ENCODE peak calls at places on chromosomes 1 and 21, in five cellular contexts. One of them, this sample, is unnamed.

GRCh38 chr1:204447736-204448135 is 36.1 kb upstream of the PPP1R15B start:
- DNase-seq in transverse colon: no peak
- DNase-seq in mucosa of gallbladder: no peak
- DNase-seq in GM12892: no peak
- DNase-seq in activated gamma-delta T cell treated with Interleukin-2 at 50 U/mL for 16 hours: no peak
- DNase-seq in this sample: no peak

GRCh38 chr1:170583186-170583585 is 51.2 kb downstream of the GORAB start:
- DNase-seq in mucosa of gallbladder: no peak
- DNase-seq in GM12892: no peak
- DNase-seq in activated gamma-delta T cell treated with Interleukin-2 at 50 U/mL for 16 hours: no peak
- DNase-seq in transverse colon: no peak
- DNase-seq in this sample: no peak

GRCh38 chr1:201394596-201394995 is 4.5 kb downstream of the LAD1 start:
- DNase-seq in activated gamma-delta T cell treated with Interleukin-2 at 50 U/mL for 16 hours: no peak
- DNase-seq in mucosa of gallbladder: no peak
- DNase-seq in GM12892: no peak
- DNase-seq in transverse colon: no peak
- DNase-seq in this sample: no peak

GRCh38 chr21:46323227-46323709 is 402 bp downstream of the C21orf58 start:
- DNase-seq in transverse colon: no peak
- DNase-seq in mucosa of gallbladder: no peak
- DNase-seq in GM12892: no peak
- DNase-seq in activated gamma-delta T cell treated with Interleukin-2 at 50 U/mL for 16 hours: no peak
- DNase-seq in this sample: no peak

GRCh38 chr1:205672395-205672889 is 7.9 kb downstream of the SLC45A3 start:
- DNase-seq in transverse colon: no peak
- DNase-seq in mucosa of gallbladder: no peak
- DNase-seq in activated gamma-delta T cell treated with Interleukin-2 at 50 U/mL for 16 hours: no peak
- DNase-seq in GM12892: no peak
- DNase-seq in this sample: no peak

GRCh38 chr1:92949937-92950817 is 11.1 kb downstream of the DIPK1A start:
- DNase-seq in GM12892: no peak
- DNase-seq in transverse colon: no peak
- DNase-seq in mucosa of gallbladder: no peak
- DNase-seq in activated gamma-delta T cell treated with Interleukin-2 at 50 U/mL for 16 hours: no peak
- DNase-seq in this sample: no peak

GRCh38 chr1:33357099-33357498 is 36.2 kb upstream of the A3GALT2 start:
- DNase-seq in activated gamma-delta T cell treated with Interleukin-2 at 50 U/mL for 16 hours: no peak
- DNase-seq in mucosa of gallbladder: no peak
- DNase-seq in transverse colon: no peak
- DNase-seq in GM12892: no peak
- DNase-seq in this sample: no peak

GRCh38 chr21:45129231-45129923 is 55.0 kb downstream of the ADARB1 start:
- DNase-seq in mucosa of gallbladder: no peak
- DNase-seq in GM12892: no peak
- DNase-seq in transverse colon: no peak
- DNase-seq in activated gamma-delta T cell treated with Interleukin-2 at 50 U/mL for 16 hours: no peak
- DNase-seq in this sample: no peak

GRCh38 chr1:4407851-4408250 is 246.6 kb upstream of the AJAP1 start:
- DNase-seq in GM12892: no peak
- DNase-seq in mucosa of gallbladder: no peak
- DNase-seq in activated gamma-delta T cell treated with Interleukin-2 at 50 U/mL for 16 hours: no peak
- DNase-seq in transverse colon: no peak
- DNase-seq in this sample: no peak

GRCh38 chr1:41351262-41352151 is 9.7 kb upstream of the FOXO6 start:
- DNase-seq in activated gamma-delta T cell treated with Interleukin-2 at 50 U/mL for 16 hours: no peak
- DNase-seq in GM12892: no peak
- DNase-seq in mucosa of gallbladder: no peak
- DNase-seq in transverse colon: no peak
- DNase-seq in this sample: no peak

GRCh38 chr1:158002630-158003408 is 9.4 kb downstream of the KIRREL1 start:
- DNase-seq in mucosa of gallbladder: no peak
- DNase-seq in activated gamma-delta T cell treated with Interleukin-2 at 50 U/mL for 16 hours: no peak
- DNase-seq in GM12892: no peak
- DNase-seq in transverse colon: no peak
- DNase-seq in this sample: no peak

GRCh38 chr1:55285849-55286248 is 70.7 kb upstream of the USP24 start:
- DNase-seq in activated gamma-delta T cell treated with Interleukin-2 at 50 U/mL for 16 hours: no peak
- DNase-seq in transverse colon: no peak
- DNase-seq in GM12892: no peak
- DNase-seq in mucosa of gallbladder: no peak
- DNase-seq in this sample: no peak

GRCh38 chr1:4847731-4848130 is 193.3 kb downstream of the AJAP1 start:
- DNase-seq in activated gamma-delta T cell treated with Interleukin-2 at 50 U/mL for 16 hours: no peak
- DNase-seq in GM12892: no peak
- DNase-seq in mucosa of gallbladder: no peak
- DNase-seq in transverse colon: no peak
- DNase-seq in this sample: no peak

GRCh38 chr21:36695671-36696389 is 3.1 kb upstream of the SIM2 start:
- DNase-seq in mucosa of gallbladder: no peak
- DNase-seq in transverse colon: no peak
- DNase-seq in GM12892: no peak
- DNase-seq in activated gamma-delta T cell treated with Interleukin-2 at 50 U/mL for 16 hours: no peak
- DNase-seq in this sample: no peak

GRCh38 chr1:23557471-23558124 is 1.7 kb downstream of the ID3 start:
- DNase-seq in GM12892: no peak
- DNase-seq in mucosa of gallbladder: no peak
- DNase-seq in transverse colon: no peak
- DNase-seq in activated gamma-delta T cell treated with Interleukin-2 at 50 U/mL for 16 hours: no peak
- DNase-seq in this sample: no peak

GRCh38 chr1:20282544-20282943 is 8.1 kb upstream of the VWA5B1 start:
- DNase-seq in activated gamma-delta T cell treated with Interleukin-2 at 50 U/mL for 16 hours: no peak
- DNase-seq in GM12892: no peak
- DNase-seq in mucosa of gallbladder: no peak
- DNase-seq in transverse colon: no peak
- DNase-seq in this sample: no peak

GRCh38 chr1:224506141-224506814 is 71.7 kb upstream of the WDR26 start:
- DNase-seq in GM12892: no peak
- DNase-seq in mucosa of gallbladder: no peak
- DNase-seq in transverse colon: no peak
- DNase-seq in activated gamma-delta T cell treated with Interleukin-2 at 50 U/mL for 16 hours: no peak
- DNase-seq in this sample: no peak

GRCh38 chr1:229221106-229222019 is 49.5 kb upstream of the RAB4A start:
- DNase-seq in activated gamma-delta T cell treated with Interleukin-2 at 50 U/mL for 16 hours: no peak
- DNase-seq in mucosa of gallbladder: peak
- DNase-seq in transverse colon: peak
- DNase-seq in GM12892: no peak
- DNase-seq in this sample: no peak

GRCh38 chr1:42214447-42214871 is 49.9 kb upstream of the GUCA2A start:
- DNase-seq in mucosa of gallbladder: peak
- DNase-seq in GM12892: no peak
- DNase-seq in activated gamma-delta T cell treated with Interleukin-2 at 50 U/mL for 16 hours: no peak
- DNase-seq in transverse colon: peak
- DNase-seq in this sample: no peak

GRCh38 chr1:78231894-78232293 is 186.1 kb downstream of the GIPC2 start:
- DNase-seq in mucosa of gallbladder: no peak
- DNase-seq in activated gamma-delta T cell treated with Interleukin-2 at 50 U/mL for 16 hours: no peak
- DNase-seq in transverse colon: no peak
- DNase-seq in GM12892: no peak
- DNase-seq in this sample: no peak

GRCh38 chr21:41598561-41599511 is 90.9 kb upstream of the TMPRSS2 start:
- DNase-seq in GM12892: no peak
- DNase-seq in mucosa of gallbladder: no peak
- DNase-seq in activated gamma-delta T cell treated with Interleukin-2 at 50 U/mL for 16 hours: no peak
- DNase-seq in transverse colon: no peak
- DNase-seq in this sample: no peak

GRCh38 chr1:246107516-246108277 is 399.4 kb downstream of the SMYD3 start:
- DNase-seq in mucosa of gallbladder: no peak
- DNase-seq in GM12892: no peak
- DNase-seq in transverse colon: no peak
- DNase-seq in activated gamma-delta T cell treated with Interleukin-2 at 50 U/mL for 16 hours: no peak
- DNase-seq in this sample: no peak

GRCh38 chr1:169348356-169349036 is 19.1 kb downstream of the NME7 start:
- DNase-seq in transverse colon: no peak
- DNase-seq in activated gamma-delta T cell treated with Interleukin-2 at 50 U/mL for 16 hours: peak
- DNase-seq in GM12892: no peak
- DNase-seq in mucosa of gallbladder: peak
- DNase-seq in this sample: no peak

GRCh38 chr1:64112281-64112680 is 91.1 kb upstream of the UBE2U start:
- DNase-seq in GM12892: no peak
- DNase-seq in activated gamma-delta T cell treated with Interleukin-2 at 50 U/mL for 16 hours: no peak
- DNase-seq in mucosa of gallbladder: no peak
- DNase-seq in transverse colon: no peak
- DNase-seq in this sample: no peak

GRCh38 chr21:42026072-42026415 is 15.9 kb upstream of the ZBTB21 start:
- DNase-seq in activated gamma-delta T cell treated with Interleukin-2 at 50 U/mL for 16 hours: no peak
- DNase-seq in transverse colon: no peak
- DNase-seq in mucosa of gallbladder: no peak
- DNase-seq in GM12892: no peak
- DNase-seq in this sample: no peak

GRCh38 chr1:164748253-164748899 is 189.4 kb downstream of the PBX1 start:
- DNase-seq in transverse colon: no peak
- DNase-seq in mucosa of gallbladder: peak
- DNase-seq in GM12892: no peak
- DNase-seq in activated gamma-delta T cell treated with Interleukin-2 at 50 U/mL for 16 hours: no peak
- DNase-seq in this sample: no peak

GRCh38 chr1:37793773-37794371 is at the start of gene MANEAL:
- DNase-seq in activated gamma-delta T cell treated with Interleukin-2 at 50 U/mL for 16 hours: peak
- DNase-seq in mucosa of gallbladder: peak
- DNase-seq in transverse colon: peak
- DNase-seq in GM12892: peak
- DNase-seq in this sample: peak

GRCh38 chr1:223667484-223668182 is 2.1 kb upstream of the CAPN8 start:
- DNase-seq in activated gamma-delta T cell treated with Interleukin-2 at 50 U/mL for 16 hours: no peak
- DNase-seq in GM12892: no peak
- DNase-seq in transverse colon: no peak
- DNase-seq in mucosa of gallbladder: no peak
- DNase-seq in this sample: no peak

GRCh38 chr1:84247425-84248220 is 53.9 kb upstream of the SAMD13 start:
- DNase-seq in transverse colon: peak
- DNase-seq in mucosa of gallbladder: no peak
- DNase-seq in GM12892: no peak
- DNase-seq in activated gamma-delta T cell treated with Interleukin-2 at 50 U/mL for 16 hours: no peak
- DNase-seq in this sample: no peak

GRCh38 chr1:8047686-8048522 is 21.8 kb upstream of the ERRFI1 start:
- DNase-seq in mucosa of gallbladder: no peak
- DNase-seq in GM12892: no peak
- DNase-seq in activated gamma-delta T cell treated with Interleukin-2 at 50 U/mL for 16 hours: no peak
- DNase-seq in transverse colon: no peak
- DNase-seq in this sample: no peak

GRCh38 chr1:182149411-182149965 is 88.0 kb upstream of the ZNF648 start:
- DNase-seq in GM12892: no peak
- DNase-seq in transverse colon: peak
- DNase-seq in mucosa of gallbladder: peak
- DNase-seq in activated gamma-delta T cell treated with Interleukin-2 at 50 U/mL for 16 hours: no peak
- DNase-seq in this sample: peak

GRCh38 chr1:23393706-23394105 is 24.1 kb upstream of the ZNF436 start:
- DNase-seq in GM12892: no peak
- DNase-seq in activated gamma-delta T cell treated with Interleukin-2 at 50 U/mL for 16 hours: no peak
- DNase-seq in transverse colon: peak
- DNase-seq in mucosa of gallbladder: no peak
- DNase-seq in this sample: no peak

GRCh38 chr1:245874942-245875580 is 632.0 kb downstream of the SMYD3 start:
- DNase-seq in mucosa of gallbladder: peak
- DNase-seq in GM12892: no peak
- DNase-seq in activated gamma-delta T cell treated with Interleukin-2 at 50 U/mL for 16 hours: no peak
- DNase-seq in transverse colon: peak
- DNase-seq in this sample: no peak

GRCh38 chr21:26079376-26079775 is 91.2 kb downstream of the APP start:
- DNase-seq in GM12892: no peak
- DNase-seq in transverse colon: no peak
- DNase-seq in activated gamma-delta T cell treated with Interleukin-2 at 50 U/mL for 16 hours: no peak
- DNase-seq in mucosa of gallbladder: no peak
- DNase-seq in this sample: no peak

GRCh38 chr1:57089855-57090254 is 124.0 kb upstream of the C8B start:
- DNase-seq in GM12892: no peak
- DNase-seq in activated gamma-delta T cell treated with Interleukin-2 at 50 U/mL for 16 hours: no peak
- DNase-seq in transverse colon: no peak
- DNase-seq in mucosa of gallbladder: no peak
- DNase-seq in this sample: no peak

GRCh38 chr1:83497563-83497962 is 501.4 kb downstream of the TTLL7 start:
- DNase-seq in transverse colon: no peak
- DNase-seq in GM12892: no peak
- DNase-seq in mucosa of gallbladder: no peak
- DNase-seq in activated gamma-delta T cell treated with Interleukin-2 at 50 U/mL for 16 hours: no peak
- DNase-seq in this sample: no peak

GRCh38 chr1:223403184-223403815 is 10.1 kb downstream of the CCDC185 start:
- DNase-seq in transverse colon: no peak
- DNase-seq in GM12892: no peak
- DNase-seq in activated gamma-delta T cell treated with Interleukin-2 at 50 U/mL for 16 hours: no peak
- DNase-seq in mucosa of gallbladder: no peak
- DNase-seq in this sample: no peak

GRCh38 chr1:82392946-82393345 is 592.2 kb downstream of the ADGRL2 start:
- DNase-seq in transverse colon: no peak
- DNase-seq in mucosa of gallbladder: no peak
- DNase-seq in GM12892: no peak
- DNase-seq in activated gamma-delta T cell treated with Interleukin-2 at 50 U/mL for 16 hours: no peak
- DNase-seq in this sample: no peak